ENCODE peak calls at places on chromosome 11, in ten cellular contexts. One of them, this sample, is unnamed.

GRCh38 chr11:70210516-70210915 is 7.4 kb downstream of the FADD start:
- DNase-seq in stimulated activated CD8-positive, alpha-beta memory T cell treated with anti-CD3 and anti-CD28 coated beads, Interleukin-4, amount 100 ng/mL, for 4 hours: no peak
- DNase-seq in HTR-8/SVneo: no peak
- DNase-seq in activated naive CD4-positive, alpha-beta T cell treated with anti-CD3 and anti-CD28 coated beads for 36 hours: no peak
- DNase-seq in foreskin fibroblast: no peak
- DNase-seq in neural crest cell: no peak
- DNase-seq in HCEC 1CT: no peak
- DNase-seq in nucleus accumbens: no peak
- DNase-seq in GM13977: no peak
- DNase-seq in tibial artery: no peak
- DNase-seq in this sample: no peak

GRCh38 chr11:124898711-124899110 is 1.0 kb upstream of the ROBO4 start:
- DNase-seq in tibial artery: peak; percentile 64
- DNase-seq in activated naive CD4-positive, alpha-beta T cell treated with anti-CD3 and anti-CD28 coated beads for 36 hours: no peak
- DNase-seq in nucleus accumbens: peak; percentile 60
- DNase-seq in GM13977: no peak
- DNase-seq in neural crest cell: no peak
- DNase-seq in stimulated activated CD8-positive, alpha-beta memory T cell treated with anti-CD3 and anti-CD28 coated beads, Interleukin-4, amount 100 ng/mL, for 4 hours: no peak
- DNase-seq in HCEC 1CT: peak; percentile 86
- DNase-seq in foreskin fibroblast: peak; percentile 84
- DNase-seq in HTR-8/SVneo: no peak
- DNase-seq in this sample: no peak

GRCh38 chr11:37571248-37571647 is 973.2 kb upstream of the RAG2 start:
- DNase-seq in activated naive CD4-positive, alpha-beta T cell treated with anti-CD3 and anti-CD28 coated beads for 36 hours: no peak
- DNase-seq in neural crest cell: no peak
- DNase-seq in GM13977: no peak
- DNase-seq in foreskin fibroblast: no peak
- DNase-seq in HCEC 1CT: no peak
- DNase-seq in nucleus accumbens: no peak
- DNase-seq in tibial artery: no peak
- DNase-seq in stimulated activated CD8-positive, alpha-beta memory T cell treated with anti-CD3 and anti-CD28 coated beads, Interleukin-4, amount 100 ng/mL, for 4 hours: no peak
- DNase-seq in HTR-8/SVneo: no peak
- DNase-seq in this sample: no peak

GRCh38 chr11:69644071-69644961 is 3.4 kb downstream of the CCND1 start:
- DNase-seq in GM13977: no peak
- DNase-seq in stimulated activated CD8-positive, alpha-beta memory T cell treated with anti-CD3 and anti-CD28 coated beads, Interleukin-4, amount 100 ng/mL, for 4 hours: no peak
- DNase-seq in foreskin fibroblast: peak; percentile 86
- DNase-seq in HTR-8/SVneo: no peak
- DNase-seq in activated naive CD4-positive, alpha-beta T cell treated with anti-CD3 and anti-CD28 coated beads for 36 hours: no peak
- DNase-seq in nucleus accumbens: no peak
- DNase-seq in HCEC 1CT: peak; percentile 83
- DNase-seq in neural crest cell: no peak
- DNase-seq in tibial artery: peak; percentile 94
- DNase-seq in this sample: no peak

GRCh38 chr11:43905788-43906187 is 25.2 kb downstream of the ALKBH3 start:
- DNase-seq in neural crest cell: no peak
- DNase-seq in activated naive CD4-positive, alpha-beta T cell treated with anti-CD3 and anti-CD28 coated beads for 36 hours: no peak
- DNase-seq in GM13977: no peak
- DNase-seq in HTR-8/SVneo: no peak
- DNase-seq in tibial artery: no peak
- DNase-seq in HCEC 1CT: no peak
- DNase-seq in stimulated activated CD8-positive, alpha-beta memory T cell treated with anti-CD3 and anti-CD28 coated beads, Interleukin-4, amount 100 ng/mL, for 4 hours: no peak
- DNase-seq in foreskin fibroblast: no peak
- DNase-seq in nucleus accumbens: no peak
- DNase-seq in this sample: no peak

GRCh38 chr11:10597877-10598341 is 29.4 kb upstream of the LYVE1 start:
- DNase-seq in activated naive CD4-positive, alpha-beta T cell treated with anti-CD3 and anti-CD28 coated beads for 36 hours: no peak
- DNase-seq in foreskin fibroblast: no peak
- DNase-seq in stimulated activated CD8-positive, alpha-beta memory T cell treated with anti-CD3 and anti-CD28 coated beads, Interleukin-4, amount 100 ng/mL, for 4 hours: no peak
- DNase-seq in HTR-8/SVneo: no peak
- DNase-seq in tibial artery: no peak
- DNase-seq in HCEC 1CT: no peak
- DNase-seq in neural crest cell: no peak
- DNase-seq in nucleus accumbens: no peak
- DNase-seq in GM13977: no peak
- DNase-seq in this sample: no peak

GRCh38 chr11:69671734-69672465 is 3.3 kb downstream of the LTO1 start:
- DNase-seq in HCEC 1CT: no peak
- DNase-seq in tibial artery: no peak
- DNase-seq in GM13977: no peak
- DNase-seq in nucleus accumbens: no peak
- DNase-seq in activated naive CD4-positive, alpha-beta T cell treated with anti-CD3 and anti-CD28 coated beads for 36 hours: no peak
- DNase-seq in neural crest cell: no peak
- DNase-seq in HTR-8/SVneo: no peak
- DNase-seq in foreskin fibroblast: no peak
- DNase-seq in stimulated activated CD8-positive, alpha-beta memory T cell treated with anti-CD3 and anti-CD28 coated beads, Interleukin-4, amount 100 ng/mL, for 4 hours: no peak
- DNase-seq in this sample: no peak

GRCh38 chr11:123183391-123184099 is 11.5 kb downstream of the CLMP start:
- DNase-seq in tibial artery: no peak
- DNase-seq in HTR-8/SVneo: no peak
- DNase-seq in stimulated activated CD8-positive, alpha-beta memory T cell treated with anti-CD3 and anti-CD28 coated beads, Interleukin-4, amount 100 ng/mL, for 4 hours: no peak
- DNase-seq in nucleus accumbens: no peak
- DNase-seq in neural crest cell: no peak
- DNase-seq in GM13977: no peak
- DNase-seq in HCEC 1CT: peak; percentile 62
- DNase-seq in activated naive CD4-positive, alpha-beta T cell treated with anti-CD3 and anti-CD28 coated beads for 36 hours: no peak
- DNase-seq in foreskin fibroblast: peak; percentile 33
- DNase-seq in this sample: no peak

GRCh38 chr11:33615751-33616150 is 84.9 kb downstream of the C11orf91 start:
- DNase-seq in nucleus accumbens: no peak
- DNase-seq in neural crest cell: no peak
- DNase-seq in activated naive CD4-positive, alpha-beta T cell treated with anti-CD3 and anti-CD28 coated beads for 36 hours: no peak
- DNase-seq in HTR-8/SVneo: no peak
- DNase-seq in GM13977: no peak
- DNase-seq in stimulated activated CD8-positive, alpha-beta memory T cell treated with anti-CD3 and anti-CD28 coated beads, Interleukin-4, amount 100 ng/mL, for 4 hours: no peak
- DNase-seq in tibial artery: no peak
- DNase-seq in foreskin fibroblast: no peak
- DNase-seq in HCEC 1CT: no peak
- DNase-seq in this sample: no peak

GRCh38 chr11:106379712-106380111 is 302.2 kb downstream of the AASDHPPT start:
- DNase-seq in nucleus accumbens: no peak
- DNase-seq in HCEC 1CT: no peak
- DNase-seq in GM13977: no peak
- DNase-seq in neural crest cell: no peak
- DNase-seq in activated naive CD4-positive, alpha-beta T cell treated with anti-CD3 and anti-CD28 coated beads for 36 hours: no peak
- DNase-seq in foreskin fibroblast: no peak
- DNase-seq in tibial artery: no peak
- DNase-seq in HTR-8/SVneo: no peak
- DNase-seq in stimulated activated CD8-positive, alpha-beta memory T cell treated with anti-CD3 and anti-CD28 coated beads, Interleukin-4, amount 100 ng/mL, for 4 hours: no peak
- DNase-seq in this sample: no peak